ENCODE peak calls at places on chromosomes 5 and 9, in nine cellular contexts. V is kidney tubule cell; G is activated naive CD8-positive, alpha-beta T cell treated with anti-CD3 and anti-CD28 coated beads, Interleukin-2, amount 50 U/mL, for 24 hours; L is renal cortical epithelial cell; J is ovary; Y is stimulated activated CD8-positive, alpha-beta memory T cell treated with anti-CD3 and anti-CD28 coated beads, Interleukin-2, amount 100 ng/mL, for 1 hour; B is cardiac muscle cell; Q is transverse colon; A is posterior vena cava. N is an unnamed sample.
A peak's percentile ranks its signal among the peaks of the same experiment; 100 is the strongest.

GRCh38 chr5:76657683-76658311 is 34.6 kb upstream of the F2RL2 start:
- DNase-seq in V (no peak), G (no peak), L (no peak), J (no peak), Y (no peak), B (peak; percentile 73), Q (no peak), A (no peak), N (no peak)

GRCh38 chr5:176529116-176529823 is 7.9 kb downstream of the RNF44 start:
- DNase-seq in V (no peak), G (no peak), L (no peak), J (no peak), Y (no peak), B (no peak), Q (no peak), A (peak; percentile 76), N (no peak)

GRCh38 chr9:88291056-88291455 is 97.2 kb upstream of the SPIN1 start:
- DNase-seq in V (no peak), G (no peak), L (no peak), J (no peak), Y (no peak), B (no peak), Q (no peak), A (peak; percentile 50), N (no peak)

GRCh38 chr9:16213781-16214515 is 656.5 kb downstream of the BNC2 start:
- DNase-seq in V (peak; percentile 45), G (no peak), L (peak; percentile 40), J (peak; percentile 85), Y (no peak), B (peak; percentile 98), Q (peak; percentile 52), A (no peak), N (no peak)

GRCh38 chr5:116482394-116482793 is 92.2 kb downstream of the SEMA6A start:
- DNase-seq in V (peak; percentile 46), G (no peak), L (peak; percentile 52), J (no peak), Y (no peak), B (peak; percentile 52), Q (no peak), A (no peak), N (no peak)

GRCh38 chr5:178249191-178249989 is 16.8 kb upstream of the PHYKPL start:
- DNase-seq in V (peak; percentile 25), G (peak; percentile 48), L (peak; percentile 55), J (no peak), Y (no peak), B (peak; percentile 69), Q (no peak), A (no peak), N (peak; percentile 66)

GRCh38 chr9:9820411-9820810 is 792.4 kb downstream of the PTPRD start:
- DNase-seq in V (no peak), G (no peak), L (peak; percentile 73), J (no peak), Y (no peak), B (no peak), Q (no peak), A (no peak), N (no peak)

GRCh38 chr5:989961-990530 is 18.6 kb upstream of the NKD2 start:
- DNase-seq in V (no peak), G (no peak), L (no peak), J (no peak), Y (no peak), B (peak; percentile 57), Q (peak; percentile 43), A (peak; percentile 88), N (no peak)

GRCh38 chr5:167694562-167694961 is 596.9 kb upstream of the WWC1 start:
- DNase-seq in V (peak; percentile 30), G (no peak), L (peak; percentile 29), J (no peak), Y (no peak), B (no peak), Q (no peak), A (no peak), N (no peak)